ENCODE peak calls at places on chromosomes 7 and 10, in six cellular contexts. One of them, this sample, is unnamed.

GRCh38 chr7:139542308-139543151 is 19.0 kb downstream of the CLEC2L start:
- DNase-seq in occipital lobe: no peak
- DNase-seq in memory B cell: no peak
- DNase-seq in T47D: no peak
- DNase-seq in amygdala: no peak
- DNase-seq in NCI-H524: no peak
- DNase-seq in this sample: no peak

GRCh38 chr7:83005410-83005809 is 157.3 kb downstream of the PCLO start:
- DNase-seq in occipital lobe: no peak
- DNase-seq in amygdala: no peak
- DNase-seq in memory B cell: no peak
- DNase-seq in T47D: peak
- DNase-seq in NCI-H524: no peak
- DNase-seq in this sample: no peak

GRCh38 chr10:6164271-6165095 is 38.2 kb upstream of the PFKFB3 start:
- DNase-seq in memory B cell: no peak
- DNase-seq in NCI-H524: no peak
- DNase-seq in T47D: no peak
- DNase-seq in occipital lobe: no peak
- DNase-seq in amygdala: no peak
- DNase-seq in this sample: no peak

GRCh38 chr7:77362905-77363304 is 53.2 kb downstream of the GSAP start:
- DNase-seq in amygdala: no peak
- DNase-seq in T47D: no peak
- DNase-seq in occipital lobe: no peak
- DNase-seq in memory B cell: no peak
- DNase-seq in NCI-H524: no peak
- DNase-seq in this sample: no peak

GRCh38 chr10:121448768-121449456 is 149.3 kb downstream of the FGFR2 start:
- DNase-seq in T47D: no peak
- DNase-seq in amygdala: no peak
- DNase-seq in occipital lobe: no peak
- DNase-seq in NCI-H524: no peak
- DNase-seq in memory B cell: no peak
- DNase-seq in this sample: no peak

GRCh38 chr10:94710578-94710977 is 27.0 kb downstream of the CYP2C18 start:
- DNase-seq in T47D: no peak
- DNase-seq in occipital lobe: no peak
- DNase-seq in memory B cell: no peak
- DNase-seq in NCI-H524: no peak
- DNase-seq in amygdala: no peak
- DNase-seq in this sample: no peak

GRCh38 chr7:133778472-133778871 is 348.7 kb upstream of the LRGUK start:
- DNase-seq in occipital lobe: no peak
- DNase-seq in T47D: no peak
- DNase-seq in amygdala: no peak
- DNase-seq in NCI-H524: no peak
- DNase-seq in memory B cell: no peak
- DNase-seq in this sample: no peak

GRCh38 chr10:52688906-52689305 is 83.7 kb downstream of the MBL2 start:
- DNase-seq in memory B cell: no peak
- DNase-seq in occipital lobe: no peak
- DNase-seq in T47D: no peak
- DNase-seq in amygdala: no peak
- DNase-seq in NCI-H524: no peak
- DNase-seq in this sample: no peak

GRCh38 chr7:133976140-133976539 is 151.0 kb upstream of the LRGUK start:
- DNase-seq in T47D: no peak
- DNase-seq in NCI-H524: no peak
- DNase-seq in occipital lobe: no peak
- DNase-seq in amygdala: no peak
- DNase-seq in memory B cell: no peak
- DNase-seq in this sample: no peak

GRCh38 chr10:12350167-12350872 is 973 bp downstream of the CAMK1D start:
- DNase-seq in occipital lobe: no peak
- DNase-seq in NCI-H524: no peak
- DNase-seq in T47D: peak
- DNase-seq in amygdala: peak
- DNase-seq in memory B cell: peak
- DNase-seq in this sample: peak

GRCh38 chr7:121447191-121447920 is 51.2 kb upstream of the FAM3C start:
- DNase-seq in occipital lobe: no peak
- DNase-seq in T47D: no peak
- DNase-seq in NCI-H524: no peak
- DNase-seq in amygdala: no peak
- DNase-seq in memory B cell: no peak
- DNase-seq in this sample: peak

GRCh38 chr10:482036-482435 is 207.4 kb downstream of the DIP2C start:
- DNase-seq in memory B cell: no peak
- DNase-seq in amygdala: no peak
- DNase-seq in occipital lobe: no peak
- DNase-seq in T47D: no peak
- DNase-seq in NCI-H524: no peak
- DNase-seq in this sample: no peak

GRCh38 chr7:1691096-1691495 is 21.0 kb downstream of the ELFN1 start:
- DNase-seq in occipital lobe: no peak
- DNase-seq in memory B cell: no peak
- DNase-seq in T47D: no peak
- DNase-seq in amygdala: no peak
- DNase-seq in NCI-H524: no peak
- DNase-seq in this sample: peak

GRCh38 chr10:94571528-94571927 is 25.9 kb downstream of the HELLS start:
- DNase-seq in T47D: no peak
- DNase-seq in memory B cell: no peak
- DNase-seq in amygdala: no peak
- DNase-seq in NCI-H524: no peak
- DNase-seq in occipital lobe: no peak
- DNase-seq in this sample: no peak

GRCh38 chr10:35821339-35821911 is 179.3 kb upstream of the FZD8 start:
- DNase-seq in occipital lobe: no peak
- DNase-seq in T47D: no peak
- DNase-seq in NCI-H524: no peak
- DNase-seq in amygdala: no peak
- DNase-seq in memory B cell: no peak
- DNase-seq in this sample: no peak

GRCh38 chr7:901388-902154 is 25.2 kb downstream of the GET4 start:
- DNase-seq in T47D: peak
- DNase-seq in NCI-H524: peak
- DNase-seq in occipital lobe: peak
- DNase-seq in memory B cell: no peak
- DNase-seq in amygdala: peak
- DNase-seq in this sample: peak

GRCh38 chr7:68699090-68699711 is 899.1 kb upstream of the AUTS2 start:
- DNase-seq in NCI-H524: no peak
- DNase-seq in amygdala: no peak
- DNase-seq in memory B cell: no peak
- DNase-seq in T47D: no peak
- DNase-seq in occipital lobe: no peak
- DNase-seq in this sample: no peak

GRCh38 chr10:7587168-7587864 is 79.5 kb downstream of the ITIH5 start:
- DNase-seq in occipital lobe: no peak
- DNase-seq in amygdala: no peak
- DNase-seq in NCI-H524: no peak
- DNase-seq in memory B cell: no peak
- DNase-seq in T47D: no peak
- DNase-seq in this sample: peak

GRCh38 chr7:108073305-108074070 is 56.7 kb downstream of the LAMB4 start:
- DNase-seq in amygdala: no peak
- DNase-seq in T47D: no peak
- DNase-seq in NCI-H524: peak
- DNase-seq in memory B cell: no peak
- DNase-seq in occipital lobe: no peak
- DNase-seq in this sample: no peak

GRCh38 chr7:47375590-47375989 is 206.3 kb downstream of the TNS3 start:
- DNase-seq in memory B cell: no peak
- DNase-seq in T47D: no peak
- DNase-seq in occipital lobe: no peak
- DNase-seq in NCI-H524: no peak
- DNase-seq in amygdala: no peak
- DNase-seq in this sample: no peak

GRCh38 chr10:42954776-42955492 is 121.9 kb upstream of the RET start:
- DNase-seq in occipital lobe: no peak
- DNase-seq in amygdala: no peak
- DNase-seq in memory B cell: no peak
- DNase-seq in T47D: no peak
- DNase-seq in NCI-H524: no peak
- DNase-seq in this sample: peak

GRCh38 chr7:36283711-36284130 is 105.9 kb upstream of the ANLN start:
- DNase-seq in memory B cell: peak
- DNase-seq in occipital lobe: peak
- DNase-seq in NCI-H524: no peak
- DNase-seq in T47D: no peak
- DNase-seq in amygdala: peak
- DNase-seq in this sample: peak

GRCh38 chr10:115092258-115092554 is 959 bp upstream of the ATRNL1 start:
- DNase-seq in T47D: no peak
- DNase-seq in occipital lobe: no peak
- DNase-seq in memory B cell: no peak
- DNase-seq in amygdala: no peak
- DNase-seq in NCI-H524: no peak
- DNase-seq in this sample: no peak

GRCh38 chr10:60270426-60270825 is 119.2 kb downstream of the ANK3 start:
- DNase-seq in NCI-H524: no peak
- DNase-seq in memory B cell: no peak
- DNase-seq in T47D: no peak
- DNase-seq in occipital lobe: no peak
- DNase-seq in amygdala: no peak
- DNase-seq in this sample: no peak

GRCh38 chr7:134806197-134806596 is 26.8 kb downstream of the CALD1 start:
- DNase-seq in occipital lobe: no peak
- DNase-seq in memory B cell: no peak
- DNase-seq in T47D: no peak
- DNase-seq in amygdala: no peak
- DNase-seq in NCI-H524: no peak
- DNase-seq in this sample: no peak

GRCh38 chr7:768881-769504 is 41.9 kb upstream of the PRKAR1B start:
- DNase-seq in NCI-H524: no peak
- DNase-seq in T47D: no peak
- DNase-seq in memory B cell: no peak
- DNase-seq in occipital lobe: peak
- DNase-seq in amygdala: peak
- DNase-seq in this sample: peak

GRCh38 chr10:97889461-97890265 is 40.0 kb downstream of the GOLGA7B start:
- DNase-seq in amygdala: no peak
- DNase-seq in occipital lobe: no peak
- DNase-seq in NCI-H524: no peak
- DNase-seq in T47D: peak
- DNase-seq in memory B cell: no peak
- DNase-seq in this sample: no peak

GRCh38 chr10:1425886-1426285 is 311.4 kb downstream of the ADARB2 start:
- DNase-seq in T47D: no peak
- DNase-seq in NCI-H524: no peak
- DNase-seq in occipital lobe: no peak
- DNase-seq in memory B cell: peak
- DNase-seq in amygdala: no peak
- DNase-seq in this sample: no peak

GRCh38 chr7:28840515-28841125 is 117.5 kb downstream of the TRIL start:
- DNase-seq in NCI-H524: no peak
- DNase-seq in T47D: peak
- DNase-seq in memory B cell: no peak
- DNase-seq in amygdala: no peak
- DNase-seq in occipital lobe: no peak
- DNase-seq in this sample: no peak

GRCh38 chr7:112254166-112254565 is 47.7 kb downstream of the ZNF277 start:
- DNase-seq in NCI-H524: no peak
- DNase-seq in memory B cell: no peak
- DNase-seq in occipital lobe: no peak
- DNase-seq in amygdala: no peak
- DNase-seq in T47D: peak
- DNase-seq in this sample: no peak

GRCh38 chr7:132464740-132465139 is 111.5 kb downstream of the PLXNA4 start:
- DNase-seq in memory B cell: no peak
- DNase-seq in occipital lobe: no peak
- DNase-seq in NCI-H524: no peak
- DNase-seq in T47D: no peak
- DNase-seq in amygdala: no peak
- DNase-seq in this sample: no peak

GRCh38 chr10:62885656-62886461 is 69.7 kb upstream of the EGR2 start:
- DNase-seq in NCI-H524: no peak
- DNase-seq in T47D: no peak
- DNase-seq in amygdala: no peak
- DNase-seq in memory B cell: no peak
- DNase-seq in occipital lobe: no peak
- DNase-seq in this sample: no peak

GRCh38 chr10:96588060-96588554 is 1.3 kb upstream of the TM9SF3 start:
- DNase-seq in memory B cell: no peak
- DNase-seq in amygdala: no peak
- DNase-seq in T47D: no peak
- DNase-seq in occipital lobe: no peak
- DNase-seq in NCI-H524: no peak
- DNase-seq in this sample: no peak

GRCh38 chr10:127492607-127493250 is 56.4 kb upstream of the NPS start:
- DNase-seq in memory B cell: no peak
- DNase-seq in occipital lobe: no peak
- DNase-seq in NCI-H524: no peak
- DNase-seq in amygdala: no peak
- DNase-seq in T47D: peak
- DNase-seq in this sample: no peak

GRCh38 chr10:112966191-112966855 is 16.3 kb downstream of the TCF7L2 start:
- DNase-seq in memory B cell: no peak
- DNase-seq in amygdala: no peak
- DNase-seq in occipital lobe: no peak
- DNase-seq in NCI-H524: peak
- DNase-seq in T47D: no peak
- DNase-seq in this sample: no peak

GRCh38 chr10:772227-772637 is 82.8 kb upstream of the DIP2C start:
- DNase-seq in amygdala: no peak
- DNase-seq in occipital lobe: no peak
- DNase-seq in memory B cell: no peak
- DNase-seq in T47D: no peak
- DNase-seq in NCI-H524: no peak
- DNase-seq in this sample: no peak